ENCODE peak calls at places on chromosomes 7 and 10, in seven cellular contexts. R is colonic mucosa, Y is HCT116, Q is foreskin keratinocyte, W is heart left ventricle, D is A549, U is cardiac muscle cell. A is an unnamed sample.

GRCh38 chr7:85025312-85025756 is 161.5 kb downstream of the SEMA3D start:
- DNase-seq in R (peak), Y (no peak), Q (peak), W (peak), D (no peak), U (peak), A (no peak)

GRCh38 chr7:149736478-149737360 is 36.7 kb downstream of the ZNF467 start:
- DNase-seq in R (no peak), Y (no peak), Q (no peak), W (no peak), D (no peak), U (peak), A (no peak)

GRCh38 chr7:12434012-12434642 is 30.5 kb upstream of the VWDE start:
- DNase-seq in R (no peak), Y (no peak), Q (no peak), W (no peak), D (no peak), U (peak), A (no peak)

GRCh38 chr10:88899886-88900285 is 19.8 kb downstream of the STAMBPL1 start:
- DNase-seq in R (no peak), Y (no peak), Q (no peak), W (no peak), D (no peak), U (no peak), A (no peak)

GRCh38 chr7:94580601-94581000 is 71.0 kb downstream of the CASD1 start:
- DNase-seq in R (no peak), Y (no peak), Q (peak), W (no peak), D (peak), U (peak), A (no peak)

GRCh38 chr7:946256-946996 is 8.1 kb downstream of the ADAP1 start:
- DNase-seq in R (peak), Y (no peak), Q (no peak), W (peak), D (no peak), U (no peak), A (no peak)

GRCh38 chr7:139403601-139404000 is 43.9 kb downstream of the LUC7L2 start:
- DNase-seq in R (no peak), Y (no peak), Q (no peak), W (no peak), D (no peak), U (no peak), A (no peak)

GRCh38 chr10:974038-974784 is 14.0 kb upstream of the GTPBP4 start:
- DNase-seq in R (no peak), Y (no peak), Q (no peak), W (no peak), D (no peak), U (peak), A (no peak)

GRCh38 chr7:2012981-2013380 is 219.8 kb downstream of the MAD1L1 start:
- DNase-seq in R (no peak), Y (no peak), Q (no peak), W (peak), D (no peak), U (peak), A (no peak)

GRCh38 chr7:149285581-149285975 is 23.6 kb downstream of the ZNF783 start:
- DNase-seq in R (peak), Y (no peak), Q (peak), W (peak), D (peak), U (peak), A (no peak)

GRCh38 chr10:119233123-119233820 is 25.9 kb downstream of the GRK5 start:
- DNase-seq in R (no peak), Y (no peak), Q (no peak), W (no peak), D (no peak), U (no peak), A (no peak)

GRCh38 chr7:63070696-63071095 is 928.0 kb upstream of the ZNF722 start:
- DNase-seq in R (no peak), Y (no peak), Q (no peak), W (no peak), D (no peak), U (no peak), A (no peak)

GRCh38 chr7:108296911-108297310 is 159.3 kb downstream of the NRCAM start:
- DNase-seq in R (no peak), Y (no peak), Q (no peak), W (no peak), D (no peak), U (no peak), A (no peak)

GRCh38 chr10:1369197-1369596 is 313.0 kb downstream of the WDR37 start:
- DNase-seq in R (peak), Y (no peak), Q (no peak), W (no peak), D (no peak), U (no peak), A (no peak)

GRCh38 chr7:14551326-14551725 is 351.2 kb downstream of the DGKB start:
- DNase-seq in R (no peak), Y (no peak), Q (no peak), W (no peak), D (no peak), U (no peak), A (no peak)

GRCh38 chr7:92158660-92159575 is 20.0 kb downstream of the LRRD1 start:
- DNase-seq in R (no peak), Y (no peak), Q (peak), W (no peak), D (no peak), U (peak), A (no peak)

GRCh38 chr7:10122573-10123100 is 851.0 kb upstream of the PHF14 start:
- DNase-seq in R (no peak), Y (no peak), Q (no peak), W (no peak), D (no peak), U (peak), A (peak)
- H3K27ac ChIP-seq in R (no peak), Y (no peak), Q (no peak), W (no peak), D (no peak), U (no peak), A (peak)

GRCh38 chr10:46019541-46020343 is 10.7 kb downstream of the NCOA4 start:
- DNase-seq in R (no peak), Y (no peak), Q (no peak), W (peak), D (no peak), U (peak), A (no peak)
- H3K27ac ChIP-seq in R (peak), Y (no peak), Q (no peak), W (peak), D (no peak), U (peak), A (peak)

GRCh38 chr10:6212266-6212640 is 9.5 kb downstream of the PFKFB3 start:
- DNase-seq in R (no peak), Y (no peak), Q (no peak), W (no peak), D (no peak), U (no peak), A (no peak)
- H3K27ac ChIP-seq in R (no peak), Y (no peak), Q (no peak), W (no peak), D (peak), U (peak), A (no peak)

DNA sequence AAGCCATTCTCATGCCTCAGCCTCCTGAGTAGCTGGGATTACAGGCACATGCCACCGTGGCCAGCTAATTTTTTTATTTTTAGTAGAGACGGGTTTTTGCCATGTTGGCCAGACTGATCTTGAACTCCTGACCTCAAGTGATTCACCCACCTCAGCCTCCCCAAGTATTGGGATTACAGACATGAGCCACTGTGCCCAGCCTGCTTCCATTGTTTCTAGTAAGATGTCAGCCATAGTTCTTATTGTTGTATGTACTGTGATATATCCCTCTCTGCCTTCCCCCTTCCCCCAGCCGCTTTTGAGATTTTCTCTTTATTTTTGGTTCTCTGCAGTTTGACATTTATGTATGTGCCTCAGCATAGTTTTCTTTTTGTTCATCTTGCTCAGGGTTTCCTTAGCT is 87.9 kb upstream of the KLF14 start:
- DNase-seq in R (no peak), Y (no peak), Q (no peak), W (no peak), D (no peak), U (no peak), A (no peak)
- H3K27ac ChIP-seq in R (no peak), Y (no peak), Q (no peak), W (no peak), D (no peak), U (no peak), A (no peak)

GRCh38 chr7:128738570-128739047 is 550 bp upstream of the CALU start:
- DNase-seq in R (no peak), Y (no peak), Q (no peak), W (no peak), D (no peak), U (peak), A (no peak)
- H3K27ac ChIP-seq in R (peak), Y (peak), Q (peak), W (peak), D (peak), U (peak), A (peak)

DNA sequence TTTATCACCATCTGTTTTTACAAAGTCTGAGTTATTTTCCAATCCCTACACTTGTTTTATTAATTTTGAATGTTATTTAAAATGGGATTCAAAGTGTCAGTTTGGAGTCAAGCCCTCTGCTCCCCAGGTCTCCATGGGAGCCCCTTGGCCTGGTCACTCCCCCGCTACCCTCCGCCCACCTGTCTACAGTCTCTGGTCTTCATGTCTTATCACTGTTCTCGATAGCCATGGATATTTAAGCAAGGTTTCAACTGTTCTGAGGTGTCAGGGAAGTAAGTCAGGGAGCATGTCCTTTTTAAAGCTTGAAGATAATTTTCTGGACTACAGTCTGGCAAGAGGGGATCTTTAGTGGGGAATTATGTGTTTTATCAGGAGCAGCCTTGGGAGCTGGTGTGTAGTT is 19.1 kb upstream of the HPS1 start:
- DNase-seq in R (no peak), Y (no peak), Q (no peak), W (no peak), D (no peak), U (no peak), A (no peak)
- H3K27ac ChIP-seq in R (no peak), Y (no peak), Q (no peak), W (peak), D (no peak), U (peak), A (no peak)

GRCh38 chr10:98414578-98414931 is 427 bp downstream of the PYROXD2 start:
- DNase-seq in R (no peak), Y (no peak), Q (no peak), W (no peak), D (peak), U (no peak), A (no peak)
- H3K27ac ChIP-seq in R (peak), Y (peak), Q (no peak), W (peak), D (peak), U (peak), A (peak)

GRCh38 chr10:8066146-8066545 is 11.7 kb downstream of the GATA3 start:
- DNase-seq in R (no peak), Y (no peak), Q (no peak), W (no peak), D (no peak), U (no peak), A (no peak)
- H3K27ac ChIP-seq in R (no peak), Y (no peak), Q (no peak), W (no peak), D (no peak), U (no peak), A (no peak)

GRCh38 chr10:77970869-77971803 is 44.6 kb upstream of the DLG5 start:
- DNase-seq in R (peak), Y (no peak), Q (peak), W (peak), D (peak), U (peak), A (no peak)
- H3K27ac ChIP-seq in R (peak), Y (peak), Q (no peak), W (peak), D (peak), U (peak), A (no peak)

GRCh38 chr7:155714702-155715101 is 70.2 kb downstream of the RBM33 start:
- DNase-seq in R (no peak), Y (no peak), Q (no peak), W (no peak), D (no peak), U (no peak), A (no peak)
- H3K27ac ChIP-seq in R (no peak), Y (no peak), Q (no peak), W (no peak), D (no peak), U (no peak), A (no peak)